ENCODE peak calls at places on chromosomes 1 and 21, in ten cellular contexts. V is stimulated activated CD4-positive, alpha-beta T cell treated with anti-CD3 and anti-CD28 coated beads, Interleukin-12 subunit alpha, Interleukin-12 subunit beta, amount 100 ng/mL, for 4 hours; I is fibroblast of gingiva; M is HFFc6; P is cardiac muscle cell; B is Peyer's patch; C is tibial nerve; A is thoracic aorta; Y is A673; N is EL. D is an unnamed sample.

GRCh38 chr1:97277891-97278662 is 556.5 kb downstream of the PTBP2 start:
- DNase-seq in V (no peak), I (peak; percentile 78), M (peak; percentile 70), P (no peak), B (no peak), C (no peak), A (no peak), Y (peak; percentile 26), N (peak; percentile 70), D (no peak)

GRCh38 chr21:31604591-31605190 is 54.8 kb upstream of the SOD1 start:
- DNase-seq in V (peak; percentile 72), I (peak; percentile 47), M (peak; percentile 34), P (peak; percentile 87), B (peak; percentile 83), C (peak; percentile 25), A (no peak), Y (peak; percentile 71), N (peak; percentile 57), D (peak; percentile 81)

GRCh38 chr21:40143822-40144525 is 276.7 kb downstream of the PCP4 start:
- DNase-seq in V (peak; percentile 28), I (no peak), M (peak; percentile 37), P (peak; percentile 79), B (peak; percentile 83), C (peak; percentile 53), A (no peak), Y (peak; percentile 55), N (peak; percentile 17), D (peak; percentile 84)

GRCh38 chr1:185559684-185560310 is 174.4 kb upstream of the HMCN1 start:
- DNase-seq in V (peak; percentile 1), I (peak; percentile 49), M (peak; percentile 38), P (peak; percentile 39), B (peak; percentile 82), C (no peak), A (no peak), Y (peak; percentile 52), N (peak; percentile 60), D (no peak)

GRCh38 chr21:31612889-31613785 is 46.4 kb upstream of the SOD1 start:
- DNase-seq in V (no peak), I (no peak), M (no peak), P (no peak), B (no peak), C (no peak), A (no peak), Y (no peak), N (peak; percentile 15), D (no peak)

GRCh38 chr1:177996957-177997356 is 27.1 kb upstream of the SEC16B start:
- DNase-seq in V (no peak), I (no peak), M (no peak), P (no peak), B (no peak), C (no peak), A (no peak), Y (no peak), N (no peak), D (no peak)

GRCh38 chr1:91381844-91382243 is 22.8 kb downstream of the HFM1 start:
- DNase-seq in V (no peak), I (no peak), M (no peak), P (no peak), B (no peak), C (no peak), A (no peak), Y (no peak), N (no peak), D (no peak)

GRCh38 chr1:39116116-39116607 is 88.3 kb upstream of the MACF1 start:
- DNase-seq in V (no peak), I (no peak), M (no peak), P (no peak), B (no peak), C (no peak), A (no peak), Y (no peak), N (no peak), D (no peak)

GRCh38 chr1:197519741-197520334 is 251.8 kb downstream of the CRB1 start:
- DNase-seq in V (no peak), I (peak; percentile 1), M (peak; percentile 17), P (no peak), B (no peak), C (no peak), A (no peak), Y (peak; percentile 38), N (peak; percentile 19), D (no peak)

GRCh38 chr1:216888721-216889120 is 165.5 kb upstream of the ESRRG start:
- DNase-seq in V (no peak), I (no peak), M (no peak), P (peak; percentile 58), B (no peak), C (no peak), A (no peak), Y (no peak), N (no peak), D (no peak)

D was measured in nephron progenitor cell.